ENCODE peak calls at places on chromosomes 12 and 14, in ten cellular contexts. R, H, L, K, S, I, V, Q, O and M are unnamed samples. For H3K27me3, the result is how much of the 10 kb centered on the place peaks cover.

GRCh38 chr12:21827135-21827534 is 52.6 kb upstream of the KCNJ8 start:
- DNase-seq in R (no peak), H (no peak), L (no peak), K (no peak), S (no peak), I (no peak), V (no peak), Q (no peak), O (no peak), M (no peak)

GRCh38 chr12:98912401-98912800 is 267.3 kb downstream of the APAF1 start:
- DNase-seq in R (no peak), H (no peak), L (no peak), K (no peak), S (no peak), I (no peak), V (no peak), Q (no peak), O (no peak), M (no peak)

GRCh38 chr12:24879644-24880043 is 69.3 kb downstream of the BCAT1 start:
- DNase-seq in R (no peak), H (no peak), L (no peak), K (no peak), S (no peak), I (no peak), V (no peak), Q (no peak), O (no peak), M (no peak)

GRCh38 chr14:38548091-38548490 is 292.2 kb upstream of the CLEC14A start:
- DNase-seq in R (no peak), H (peak), L (no peak), K (no peak), S (no peak), I (no peak), V (no peak), Q (no peak), O (no peak), M (no peak)

GRCh38 chr14:61153436-61153835 is 127.7 kb downstream of the TMEM30B start:
- DNase-seq in R (no peak), H (peak), L (no peak), K (no peak), S (no peak), I (no peak), V (no peak), Q (no peak), O (no peak), M (no peak)

GRCh38 chr14:100201701-100202100 is 37.2 kb upstream of the YY1 start:
- DNase-seq in R (no peak), H (no peak), L (no peak), K (no peak), S (no peak), I (no peak), V (no peak), Q (no peak), O (no peak), M (no peak)

GRCh38 chr12:13091831-13092230 is 11.6 kb downstream of the GSG1 start:
- DNase-seq in R (no peak), H (no peak), L (peak), K (no peak), S (no peak), I (no peak), V (no peak), Q (no peak), O (no peak), M (no peak)

GRCh38 chr14:55583942-55584468 is 4.0 kb downstream of the KTN1 start:
- DNase-seq in R (no peak), H (no peak), L (no peak), K (no peak), S (no peak), I (no peak), V (no peak), Q (no peak), O (no peak), M (no peak)

GRCh38 chr14:56176530-56176929 is 58.3 kb downstream of the PELI2 start:
- DNase-seq in R (no peak), H (no peak), L (no peak), K (no peak), S (peak), I (no peak), V (no peak), Q (no peak), O (no peak), M (no peak)

GRCh38 chr12:94145231-94145979 is 3.0 kb upstream of the PLXNC1 start:
- DNase-seq in R (no peak), H (peak), L (peak), K (no peak), S (no peak), I (no peak), V (no peak), Q (no peak), O (no peak), M (no peak)
- H3K27me3 ChIP-seq in R (under half), H (half or more), L (under half), K (under half), S (under half), I (under half), V (under half), Q (under half), O (under half), M (under half)

GRCh38 chr14:105201928-105202513 is 20.9 kb upstream of the NUDT14 start:
- DNase-seq in R (no peak), H (no peak), L (no peak), K (peak), S (no peak), I (no peak), V (no peak), Q (no peak), O (no peak), M (no peak)
- H3K27ac ChIP-seq in R (peak), H (no peak), L (no peak), K (no peak), S (no peak), I (no peak), V (no peak), Q (peak), O (no peak), M (no peak)

GRCh38 chr12:131266591-131267467 is 313.1 kb downstream of the ADGRD1 start:
- DNase-seq in R (no peak), H (no peak), L (no peak), K (no peak), S (no peak), I (no peak), V (no peak), Q (no peak), O (no peak), M (no peak)
- H3K27me3 ChIP-seq in R (under half), H (under half), L (under half), K (under half), S (under half), I (under half), V (under half), Q (under half), O (under half), M (under half)

DNA sequence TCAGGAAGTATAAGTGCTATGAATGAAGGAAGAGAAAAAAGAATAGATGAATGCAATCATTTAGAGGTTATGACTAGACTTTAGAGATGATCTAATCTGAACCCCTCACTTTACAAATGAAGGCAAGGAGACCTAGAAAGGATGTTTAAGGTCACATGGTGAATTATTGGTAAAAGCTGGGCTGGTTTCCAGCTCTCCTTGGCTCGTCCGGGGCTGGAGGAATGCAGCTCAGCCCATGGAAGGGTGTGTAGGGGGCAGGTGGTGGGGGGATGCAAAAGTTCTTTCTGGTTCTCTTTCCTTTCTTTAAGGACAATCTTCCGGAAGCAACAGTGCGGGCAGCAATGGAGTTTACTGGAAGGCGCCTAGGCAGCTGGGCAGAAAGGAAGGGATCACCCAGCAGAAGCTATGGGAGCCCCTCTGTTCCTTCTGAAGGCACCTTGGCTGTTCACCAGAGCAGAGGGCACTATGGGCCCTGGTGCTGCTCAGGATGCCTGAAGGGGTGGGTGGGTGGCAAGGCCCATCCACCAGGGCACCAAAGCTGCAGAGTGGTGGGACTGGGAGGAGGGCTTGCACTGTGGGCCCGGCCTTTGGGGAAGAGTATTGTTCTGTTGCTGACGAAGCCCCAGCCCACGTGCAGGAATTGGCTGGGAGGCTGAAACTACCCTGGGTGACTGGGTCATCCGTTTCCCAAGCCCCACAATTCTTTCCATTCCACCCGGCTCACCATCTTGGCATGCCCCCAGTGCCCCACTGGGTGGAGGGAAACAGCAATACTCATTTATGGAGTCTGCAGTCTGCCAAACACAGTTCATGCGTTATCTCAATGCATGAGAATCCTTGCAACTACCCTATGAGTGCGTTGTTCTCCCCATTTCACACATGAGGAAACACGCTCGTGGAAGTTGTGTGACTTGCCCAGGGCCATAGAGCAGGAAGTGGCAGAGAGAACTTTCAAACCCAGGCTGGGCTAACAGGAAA is 78.2 kb downstream of the IRF2BPL start:
- DNase-seq in R (no peak), H (no peak), L (peak), K (no peak), S (peak), I (peak), V (no peak), Q (no peak), O (peak), M (no peak)
- H3K27ac ChIP-seq in R (peak), H (peak), L (no peak), K (no peak), S (peak), I (peak), V (peak), Q (peak), O (peak), M (no peak)

GRCh38 chr14:97443412-97443811 is 646.2 kb downstream of the VRK1 start:
- DNase-seq in R (no peak), H (no peak), L (no peak), K (no peak), S (no peak), I (no peak), V (no peak), Q (no peak), O (no peak), M (no peak)
- H3K27me3 ChIP-seq in R (under half), H (under half), L (under half), K (under half), S (under half), I (under half), V (under half), Q (under half), O (under half), M (under half)

DNA sequence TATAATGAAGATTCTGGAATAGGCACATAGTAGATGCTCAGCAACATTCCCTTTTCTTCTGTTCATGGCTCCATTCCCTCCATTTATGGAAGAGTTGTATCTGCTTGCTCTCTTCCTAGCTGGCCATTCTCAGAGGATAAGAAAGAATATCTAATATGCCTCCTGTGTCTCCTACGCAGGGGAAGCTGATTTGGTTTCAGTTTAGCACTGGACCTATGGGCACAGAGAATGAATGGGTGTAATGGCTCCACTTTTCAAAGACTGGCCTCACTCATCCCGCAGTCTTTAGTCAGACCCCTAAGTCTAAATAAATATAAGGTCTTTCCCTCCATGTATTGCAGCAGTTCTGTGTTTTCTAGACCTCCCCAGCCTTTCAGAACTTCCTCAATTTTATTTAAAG is 2.0 kb downstream of the PKP2 start:
- DNase-seq in R (no peak), H (no peak), L (no peak), K (no peak), S (no peak), I (no peak), V (no peak), Q (no peak), O (no peak), M (no peak)
- H3K27ac ChIP-seq in R (no peak), H (no peak), L (peak), K (no peak), S (peak), I (peak), V (no peak), Q (no peak), O (no peak), M (no peak)

GRCh38 chr14:69360438-69361108 is 37.5 kb downstream of the ERH start:
- DNase-seq in R (no peak), H (peak), L (no peak), K (no peak), S (no peak), I (no peak), V (no peak), Q (no peak), O (no peak), M (no peak)

GRCh38 chr14:69356903-69357543 is 41.1 kb downstream of the ERH start:
- DNase-seq in R (no peak), H (no peak), L (no peak), K (no peak), S (no peak), I (no peak), V (no peak), Q (no peak), O (no peak), M (no peak)

GRCh38 chr14:69357544-69358200 is 40.4 kb downstream of the ERH start:
- DNase-seq in R (no peak), H (no peak), L (no peak), K (no peak), S (no peak), I (no peak), V (no peak), Q (no peak), O (no peak), M (no peak)

GRCh38 chr14:69358966-69359365 is 39.1 kb downstream of the ERH start:
- DNase-seq in R (no peak), H (no peak), L (no peak), K (no peak), S (no peak), I (no peak), V (no peak), Q (no peak), O (no peak), M (no peak)

GRCh38 chr14:69358233-69358963 is 39.7 kb downstream of the ERH start:
- DNase-seq in R (no peak), H (no peak), L (no peak), K (no peak), S (no peak), I (no peak), V (no peak), Q (no peak), O (no peak), M (no peak)
- H3K27me3 ChIP-seq in R (under half), H (under half), L (under half), K (under half), S (under half), I (under half), V (under half), Q (under half), O (under half), M (under half)

DNA sequence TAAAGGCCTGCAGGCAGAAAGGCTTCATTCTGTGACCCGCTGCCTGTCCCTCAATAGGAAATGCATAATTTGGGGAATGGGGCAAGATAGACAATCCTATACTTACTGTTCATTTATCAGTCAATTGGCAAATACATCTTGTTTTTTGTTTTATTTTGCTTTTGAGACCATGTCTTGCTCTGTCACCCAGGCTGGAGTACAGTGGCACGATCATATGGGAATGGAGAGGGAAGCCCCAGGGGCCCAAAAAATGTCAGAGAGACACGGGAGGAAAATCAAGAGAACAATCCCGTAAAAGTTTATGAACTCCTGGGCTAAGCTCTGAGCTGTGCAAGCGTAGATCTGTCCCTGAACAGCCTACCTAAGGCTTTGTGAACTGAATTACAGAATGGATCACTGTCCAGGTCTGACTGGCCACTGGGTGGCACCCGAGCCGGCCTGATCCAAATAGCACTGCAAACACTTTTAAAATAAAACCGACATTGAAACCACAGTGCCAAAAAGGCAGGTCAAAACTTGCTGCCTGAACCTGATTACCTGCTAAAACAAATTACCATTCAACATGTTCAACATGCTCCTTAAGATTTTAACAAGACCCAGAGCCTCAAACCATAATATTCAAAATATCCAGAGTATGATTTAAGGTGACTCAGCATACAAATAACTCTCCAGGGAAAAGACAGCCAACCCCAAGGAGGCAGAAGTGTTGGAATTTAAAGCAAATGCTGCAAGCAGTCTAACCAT is 11.8 kb downstream of the COPS7A start:
- DNase-seq in R (peak), H (peak), L (peak), K (peak), S (peak), I (peak), V (peak), Q (peak), O (peak), M (peak)
- H3K27ac ChIP-seq in R (peak), H (peak), L (peak), K (no peak), S (no peak), I (no peak), V (no peak), Q (peak), O (no peak), M (no peak)